ENCODE peak calls at places on chromosomes 12 and 14, in seven cellular contexts. Z is IMR-90, F is A549, P is upper lobe of left lung, T is tibial nerve, Y is GM12878, W is uterus. N is an unnamed sample.

GRCh38 chr14:105844810-105845724 is 318.7 kb downstream of the TMEM121 start:
- DNase-seq in P (peak; percentile 36), T (no peak), W (peak; percentile 8), Z (no peak), Y (no peak), F (no peak), N (no peak)

GRCh38 chr14:22549981-22550670 is 38.9 kb downstream of the DAD1 start:
- DNase-seq in Y (peak; percentile 87), P (peak; percentile 16), W (no peak), Z (peak; percentile 63), T (no peak), F (no peak), N (no peak)

GRCh38 chr14:64979336-64980074 is 7.2 kb upstream of the FNTB start:
- DNase-seq in W (no peak), T (no peak), P (no peak), F (peak; percentile 45), Z (peak; percentile 77), Y (no peak), N (no peak)

GRCh38 chr12:5392961-5393360 is 38.9 kb upstream of the NTF3 start:
- DNase-seq in T (no peak), P (no peak), Y (no peak), F (no peak), Z (no peak), W (no peak), N (peak; percentile 90)

GRCh38 chr12:69027411-69027811 is 94.4 kb upstream of the CPM start:
- DNase-seq in W (no peak), Z (peak; percentile 46), T (no peak), Y (no peak), P (no peak), F (no peak), N (no peak)

GRCh38 chr12:704516-705242 is 41.4 kb upstream of the NINJ2 start:
- DNase-seq in Z (no peak), Y (no peak), F (no peak), P (no peak), W (no peak), T (no peak), N (no peak)

GRCh38 chr12:52267266-52267665 is 7.2 kb upstream of the KRT86 start:
- DNase-seq in P (no peak), Z (no peak), F (no peak), W (no peak), T (no peak), Y (no peak), N (no peak)

GRCh38 chr12:54294152-54294913 is 6.5 kb downstream of the NFE2 start:
- DNase-seq in Z (no peak), W (peak; percentile 32), Y (no peak), F (peak; percentile 68), T (peak; percentile 59), P (no peak), N (no peak)

GRCh38 chr12:131599214-131600159 is 111.4 kb upstream of the SFSWAP start:
- DNase-seq in W (no peak), P (peak; percentile 54), F (no peak), T (no peak), Y (no peak), Z (no peak), N (no peak)

GRCh38 chr12:10361622-10362021 is 28.2 kb downstream of the KLRK1 start:
- DNase-seq in W (no peak), P (no peak), Z (peak; percentile 78), T (no peak), Y (no peak), F (no peak), N (no peak)

GRCh38 chr12:80033457-80033856 is 65.9 kb upstream of the OTOGL start:
- DNase-seq in P (no peak), W (no peak), Y (no peak), Z (peak; percentile 89), F (peak; percentile 21), T (no peak), N (no peak)

GRCh38 chr14:50926851-50927386 is 17.4 kb downstream of the PYGL start:
- DNase-seq in P (no peak), Z (no peak), T (peak; percentile 15), Y (no peak), W (no peak), F (no peak), N (peak; percentile 62)

GRCh38 chr14:95265106-95266094 is 54.3 kb downstream of the CLMN start:
- DNase-seq in T (no peak), F (peak; percentile 97), Z (peak; percentile 93), Y (peak; percentile 96), W (peak; percentile 32), P (no peak), N (no peak)

GRCh38 chr14:38105106-38105702 is 102.5 kb upstream of the SSTR1 start:
- DNase-seq in P (no peak), Y (no peak), T (no peak), W (no peak), F (no peak), Z (no peak), N (no peak)

GRCh38 chr12:23564454-23564853 is 385.0 kb downstream of the SOX5 start:
- DNase-seq in T (no peak), P (no peak), W (no peak), Z (no peak), Y (no peak), F (no peak), N (no peak)

GRCh38 chr14:103334644-103335603 is 887 bp downstream of the EIF5 start:
- DNase-seq in P (peak; percentile 94), F (peak; percentile 37), Z (peak; percentile 79), W (peak; percentile 80), T (peak; percentile 42), Y (no peak), N (peak; percentile 93)
- TF ChIP-seq POLR2A in P (peak; percentile 42), F (no peak), Z (no peak), W (peak; percentile 2), T (no peak), Y (peak; percentile 58), N (no peak)

GRCh38 chr12:92393504-92393903 is 247.9 kb upstream of the BTG1 start:
- DNase-seq in F (peak; percentile 15), T (no peak), P (no peak), Z (no peak), W (no peak), Y (no peak), N (no peak)

GRCh38 chr12:92395322-92395721 is 249.7 kb upstream of the BTG1 start:
- DNase-seq in F (no peak), Z (no peak), Y (no peak), W (no peak), T (no peak), P (no peak), N (no peak)

GRCh38 chr12:92398565-92399309 is 253.1 kb upstream of the BTG1 start:
- DNase-seq in W (no peak), T (no peak), Y (no peak), Z (no peak), P (no peak), F (no peak), N (peak; percentile 85)

GRCh38 chr12:92396647-92397258 is 251.1 kb upstream of the BTG1 start:
- DNase-seq in W (no peak), P (no peak), Y (no peak), Z (peak; percentile 58), T (no peak), F (peak; percentile 18), N (peak; percentile 50)

DNA sequence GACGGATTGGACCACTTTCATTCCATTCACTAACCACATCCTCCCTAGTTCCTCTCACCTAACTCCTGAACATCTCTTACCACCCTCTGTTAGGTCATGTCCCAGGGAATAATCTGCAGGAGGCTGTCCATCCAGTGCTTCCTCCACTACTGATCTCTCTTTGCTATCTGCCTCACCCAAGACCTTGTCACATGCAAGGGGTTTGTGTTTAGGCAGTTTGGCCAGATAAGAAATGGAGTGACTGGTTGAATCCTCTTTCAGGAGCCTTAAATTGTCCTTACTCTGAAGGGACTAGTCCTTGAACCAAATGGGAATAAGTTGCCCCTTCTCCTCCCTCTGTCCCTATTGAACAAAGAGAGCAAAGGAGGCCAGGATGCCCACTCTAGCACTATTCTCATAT is 249.2 kb upstream of the BTG1 start:
- DNase-seq in F (no peak), Y (no peak), P (no peak), W (no peak), Z (no peak), T (no peak), N (peak; percentile 8)
- H3K4me3 ChIP-seq in F (no peak overlapping the region), Y (no peak overlapping the region), P (no peak overlapping the region), W (no peak overlapping the region), Z (no peak overlapping the region), T (no peak overlapping the region), N (no peak overlapping the region)

GRCh38 chr14:99971087-99971928 is 93.9 kb upstream of the EVL start:
- DNase-seq in Y (no peak), T (peak; percentile 79), P (peak; percentile 96), Z (peak; percentile 80), W (peak; percentile 81), F (peak; percentile 87), N (peak; percentile 89)
- TF ChIP-seq POLR2A in Y (peak; percentile 48), T (no peak), P (no peak), Z (no peak), W (peak; percentile 75), F (peak; percentile 32), N (peak; percentile 25)

DNA sequence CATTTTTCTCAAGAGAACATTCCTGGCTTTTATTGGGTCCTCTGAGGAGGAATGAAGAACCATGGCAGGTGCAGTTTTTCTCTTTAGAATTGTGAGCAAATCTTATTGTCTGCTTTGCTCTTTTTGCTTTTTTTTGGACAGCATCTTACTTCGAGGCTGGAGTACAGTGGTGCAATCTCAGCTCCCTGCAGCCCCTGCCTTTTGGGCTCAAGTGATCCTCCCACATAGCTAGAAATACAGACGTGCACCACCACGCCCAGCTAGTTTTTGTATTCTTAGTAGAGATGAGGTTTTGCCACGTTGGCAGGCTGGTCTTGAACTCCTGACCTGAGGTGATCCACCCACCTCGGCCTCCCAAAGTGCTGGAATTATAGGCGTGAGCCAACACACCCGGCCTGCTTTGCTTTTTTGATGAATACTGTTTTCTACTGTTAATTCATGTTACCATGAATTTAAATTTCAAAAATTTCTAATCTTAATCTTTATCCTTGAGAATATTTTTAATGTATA is 71.5 kb downstream of the POLR3B start:
- DNase-seq in P (no peak), Z (no peak), F (no peak), Y (no peak), T (no peak), W (peak; percentile 14), N (no peak)
- H3K4me3 ChIP-seq in P (no peak overlapping the region), Z (no peak overlapping the region), F (no peak overlapping the region), Y (no peak overlapping the region), T (no peak overlapping the region), W (no peak overlapping the region), N (no peak overlapping the region)

GRCh38 chr12:66301944-66302826 is at the start of gene HELB:
- DNase-seq in F (peak; percentile 98), Y (peak; percentile 88), W (peak; percentile 97), T (peak; percentile 99), Z (peak; percentile 95), P (peak; percentile 96), N (peak; percentile 99)
- TF ChIP-seq POLR2A in F (peak; percentile 85), Y (peak; percentile 94), W (peak; percentile 51), T (no peak), Z (no peak), P (peak; percentile 64), N (no peak)

DNA sequence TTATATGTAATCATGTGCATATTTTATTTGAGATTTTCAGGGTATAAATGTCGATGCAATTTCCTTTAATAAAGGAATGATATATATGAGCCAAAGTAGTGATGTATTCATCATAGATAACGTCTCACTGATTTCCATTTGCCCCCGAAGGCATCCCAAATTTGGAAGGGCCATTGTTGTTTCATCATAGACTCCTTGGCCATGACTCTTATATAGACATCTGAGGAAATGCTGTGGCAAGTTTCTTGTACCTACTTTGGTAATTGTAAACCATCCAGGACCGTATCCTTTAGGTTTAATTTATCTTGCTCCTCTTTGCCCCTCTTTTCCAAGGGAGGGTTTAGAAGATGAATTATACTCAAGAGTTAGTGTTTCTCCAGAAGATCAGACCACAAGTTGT is 84.7 kb downstream of the SAMD4A start:
- DNase-seq in Y (no peak), Z (no peak), P (no peak), W (no peak), F (peak; percentile 10), T (no peak), N (no peak)
- H3K4me3 ChIP-seq in Y (no peak overlapping the region), Z (no peak overlapping the region), P (no peak overlapping the region), W (no peak overlapping the region), F (peak overlapping the region; percentile 17), T (no peak overlapping the region), N (peak overlapping the region; percentile 42)

GRCh38 chr12:124680863-124681778 is 113.7 kb upstream of the NCOR2 start:
- DNase-seq in Y (peak; percentile 71), W (peak; percentile 73), Z (peak; percentile 95), P (peak; percentile 85), F (peak; percentile 95), T (peak; percentile 82), N (peak; percentile 95)
- TF ChIP-seq POLR2A in Y (no peak), W (no peak), Z (no peak), P (no peak), F (no peak), T (no peak), N (no peak)

N was measured in esophagus muscularis mucosa.